ENCODE peak calls at places on chromosomes 4 and X, in seven cellular contexts. One of them, this sample, is unnamed.

GRCh38 chrX:44415639-44416386 is 72.3 kb upstream of the EFHC2 start:
- DNase-seq in psoas muscle: no peak
- DNase-seq in CD4-positive, alpha-beta T cell: no peak
- DNase-seq in thoracic aorta: no peak
- DNase-seq in endothelial cell: no peak
- DNase-seq in uterus: no peak
- DNase-seq in upper lobe of right lung: no peak
- DNase-seq in this sample: no peak

GRCh38 chr4:3516061-3516835 is 16.0 kb downstream of the LRPAP1 start:
- DNase-seq in psoas muscle: peak
- DNase-seq in CD4-positive, alpha-beta T cell: no peak
- DNase-seq in thoracic aorta: no peak
- DNase-seq in endothelial cell: no peak
- DNase-seq in uterus: no peak
- DNase-seq in upper lobe of right lung: no peak
- DNase-seq in this sample: no peak

GRCh38 chr4:164783966-164784365 is 30.0 kb downstream of the SMIM31 start:
- DNase-seq in psoas muscle: no peak
- DNase-seq in CD4-positive, alpha-beta T cell: no peak
- DNase-seq in thoracic aorta: no peak
- DNase-seq in endothelial cell: no peak
- DNase-seq in uterus: no peak
- DNase-seq in upper lobe of right lung: no peak
- DNase-seq in this sample: no peak

GRCh38 chr4:137610960-137611359 is 78.7 kb upstream of the PCDH18 start:
- DNase-seq in psoas muscle: no peak
- DNase-seq in CD4-positive, alpha-beta T cell: no peak
- DNase-seq in thoracic aorta: no peak
- DNase-seq in endothelial cell: peak
- DNase-seq in uterus: no peak
- DNase-seq in upper lobe of right lung: no peak
- DNase-seq in this sample: no peak

GRCh38 chr4:122218762-122219161 is 66.6 kb downstream of the BLTP1 start:
- DNase-seq in psoas muscle: no peak
- DNase-seq in CD4-positive, alpha-beta T cell: no peak
- DNase-seq in thoracic aorta: no peak
- DNase-seq in endothelial cell: peak
- DNase-seq in uterus: no peak
- DNase-seq in upper lobe of right lung: no peak
- DNase-seq in this sample: no peak

GRCh38 chrX:140526138-140526537 is 21.3 kb upstream of the SOX3 start:
- DNase-seq in psoas muscle: no peak
- DNase-seq in CD4-positive, alpha-beta T cell: no peak
- DNase-seq in thoracic aorta: no peak
- DNase-seq in endothelial cell: no peak
- DNase-seq in uterus: no peak
- DNase-seq in upper lobe of right lung: no peak
- DNase-seq in this sample: no peak

GRCh38 chrX:11111947-11112346 is 815 bp downstream of the HCCS start:
- DNase-seq in psoas muscle: no peak
- DNase-seq in CD4-positive, alpha-beta T cell: no peak
- DNase-seq in thoracic aorta: no peak
- DNase-seq in endothelial cell: no peak
- DNase-seq in uterus: no peak
- DNase-seq in upper lobe of right lung: no peak
- DNase-seq in this sample: no peak

GRCh38 chr4:2172627-2173231 is 69.2 kb downstream of the HAUS3 start:
- DNase-seq in psoas muscle: no peak
- DNase-seq in CD4-positive, alpha-beta T cell: peak
- DNase-seq in thoracic aorta: no peak
- DNase-seq in endothelial cell: no peak
- DNase-seq in uterus: no peak
- DNase-seq in upper lobe of right lung: no peak
- DNase-seq in this sample: no peak

GRCh38 chr4:87017580-87018061 is 82.8 kb downstream of the AFF1 start:
- DNase-seq in psoas muscle: no peak
- DNase-seq in CD4-positive, alpha-beta T cell: no peak
- DNase-seq in thoracic aorta: no peak
- DNase-seq in endothelial cell: no peak
- DNase-seq in uterus: no peak
- DNase-seq in upper lobe of right lung: no peak
- DNase-seq in this sample: no peak

GRCh38 chrX:130831347-130831722 is 71.7 kb downstream of the ENOX2 start:
- DNase-seq in psoas muscle: no peak
- DNase-seq in CD4-positive, alpha-beta T cell: no peak
- DNase-seq in thoracic aorta: no peak
- DNase-seq in endothelial cell: no peak
- DNase-seq in uterus: no peak
- DNase-seq in upper lobe of right lung: no peak
- DNase-seq in this sample: no peak

GRCh38 chrX:153662266-153662665 is 11.3 kb downstream of the PNCK start:
- DNase-seq in psoas muscle: no peak
- DNase-seq in CD4-positive, alpha-beta T cell: peak
- DNase-seq in thoracic aorta: no peak
- DNase-seq in endothelial cell: peak
- DNase-seq in uterus: no peak
- DNase-seq in upper lobe of right lung: peak
- DNase-seq in this sample: peak

GRCh38 chr4:79298484-79298883 is 27.4 kb downstream of the NAA11 start:
- DNase-seq in psoas muscle: no peak
- DNase-seq in CD4-positive, alpha-beta T cell: no peak
- DNase-seq in thoracic aorta: no peak
- DNase-seq in endothelial cell: no peak
- DNase-seq in uterus: no peak
- DNase-seq in upper lobe of right lung: no peak
- DNase-seq in this sample: no peak

GRCh38 chr4:111630705-111631104 is 514.5 kb upstream of the FAM241A start:
- DNase-seq in psoas muscle: no peak
- DNase-seq in CD4-positive, alpha-beta T cell: no peak
- DNase-seq in thoracic aorta: no peak
- DNase-seq in endothelial cell: no peak
- DNase-seq in uterus: no peak
- DNase-seq in upper lobe of right lung: no peak
- DNase-seq in this sample: no peak

GRCh38 chr4:41975341-41975740 is 6.2 kb upstream of the DCAF4L1 start:
- DNase-seq in psoas muscle: no peak
- DNase-seq in CD4-positive, alpha-beta T cell: no peak
- DNase-seq in thoracic aorta: no peak
- DNase-seq in endothelial cell: no peak
- DNase-seq in uterus: no peak
- DNase-seq in upper lobe of right lung: no peak
- DNase-seq in this sample: no peak

GRCh38 chr4:114807759-114808404 is 209.3 kb downstream of the UGT8 start:
- DNase-seq in psoas muscle: no peak
- DNase-seq in CD4-positive, alpha-beta T cell: peak
- DNase-seq in thoracic aorta: no peak
- DNase-seq in endothelial cell: peak
- DNase-seq in uterus: no peak
- DNase-seq in upper lobe of right lung: no peak
- DNase-seq in this sample: no peak

GRCh38 chrX:151458824-151459223 is 61.8 kb downstream of the VMA21 start:
- DNase-seq in psoas muscle: no peak
- DNase-seq in CD4-positive, alpha-beta T cell: no peak
- DNase-seq in thoracic aorta: no peak
- DNase-seq in endothelial cell: no peak
- DNase-seq in uterus: no peak
- DNase-seq in upper lobe of right lung: no peak
- DNase-seq in this sample: no peak

GRCh38 chrX:126557151-126557550 is 4.5 kb upstream of the DCAF12L1 start:
- DNase-seq in psoas muscle: no peak
- DNase-seq in CD4-positive, alpha-beta T cell: no peak
- DNase-seq in thoracic aorta: no peak
- DNase-seq in endothelial cell: no peak
- DNase-seq in uterus: no peak
- DNase-seq in upper lobe of right lung: no peak
- DNase-seq in this sample: no peak

GRCh38 chr4:101954975-101955678 is 164.6 kb downstream of the BANK1 start:
- DNase-seq in psoas muscle: no peak
- DNase-seq in CD4-positive, alpha-beta T cell: no peak
- DNase-seq in thoracic aorta: no peak
- DNase-seq in endothelial cell: no peak
- DNase-seq in uterus: no peak
- DNase-seq in upper lobe of right lung: no peak
- DNase-seq in this sample: no peak

GRCh38 chrX:120463241-120463640 is 5.9 kb downstream of the LAMP2 start:
- DNase-seq in psoas muscle: no peak
- DNase-seq in CD4-positive, alpha-beta T cell: no peak
- DNase-seq in thoracic aorta: no peak
- DNase-seq in endothelial cell: no peak
- DNase-seq in uterus: no peak
- DNase-seq in upper lobe of right lung: no peak
- DNase-seq in this sample: no peak

GRCh38 chr4:163548481-163549243 is 54.2 kb downstream of the TMA16 start:
- DNase-seq in psoas muscle: peak
- DNase-seq in CD4-positive, alpha-beta T cell: no peak
- DNase-seq in thoracic aorta: no peak
- DNase-seq in endothelial cell: peak
- DNase-seq in uterus: no peak
- DNase-seq in upper lobe of right lung: no peak
- DNase-seq in this sample: no peak

GRCh38 chr4:16761031-16761430 is 137.4 kb downstream of the LDB2 start:
- DNase-seq in psoas muscle: no peak
- DNase-seq in CD4-positive, alpha-beta T cell: no peak
- DNase-seq in thoracic aorta: no peak
- DNase-seq in endothelial cell: no peak
- DNase-seq in uterus: no peak
- DNase-seq in upper lobe of right lung: no peak
- DNase-seq in this sample: no peak

GRCh38 chr4:16767861-16768260 is 130.6 kb downstream of the LDB2 start:
- DNase-seq in psoas muscle: no peak
- DNase-seq in CD4-positive, alpha-beta T cell: no peak
- DNase-seq in thoracic aorta: no peak
- DNase-seq in endothelial cell: no peak
- DNase-seq in uterus: no peak
- DNase-seq in upper lobe of right lung: no peak
- DNase-seq in this sample: no peak

GRCh38 chr4:16767251-16767650 is 131.2 kb downstream of the LDB2 start:
- DNase-seq in psoas muscle: no peak
- DNase-seq in CD4-positive, alpha-beta T cell: no peak
- DNase-seq in thoracic aorta: no peak
- DNase-seq in endothelial cell: no peak
- DNase-seq in uterus: no peak
- DNase-seq in upper lobe of right lung: no peak
- DNase-seq in this sample: no peak

GRCh38 chr4:16765549-16765948 is 132.9 kb downstream of the LDB2 start:
- DNase-seq in psoas muscle: no peak
- DNase-seq in CD4-positive, alpha-beta T cell: no peak
- DNase-seq in thoracic aorta: no peak
- DNase-seq in endothelial cell: no peak
- DNase-seq in uterus: no peak
- DNase-seq in upper lobe of right lung: no peak
- DNase-seq in this sample: no peak

GRCh38 chr4:16764622-16765021 is 133.8 kb downstream of the LDB2 start:
- DNase-seq in psoas muscle: no peak
- DNase-seq in CD4-positive, alpha-beta T cell: no peak
- DNase-seq in thoracic aorta: no peak
- DNase-seq in endothelial cell: peak
- DNase-seq in uterus: no peak
- DNase-seq in upper lobe of right lung: no peak
- DNase-seq in this sample: no peak
- TF ChIP-seq CTCF in psoas muscle: no peak
- TF ChIP-seq CTCF in CD4-positive, alpha-beta T cell: no peak
- TF ChIP-seq CTCF in thoracic aorta: no peak
- TF ChIP-seq CTCF in endothelial cell: peak
- TF ChIP-seq CTCF in uterus: no peak
- TF ChIP-seq CTCF in upper lobe of right lung: peak
- TF ChIP-seq CTCF in this sample: no peak

GRCh38 chr4:142983111-142983510 is 137.0 kb upstream of the INPP4B start:
- DNase-seq in psoas muscle: no peak
- DNase-seq in CD4-positive, alpha-beta T cell: no peak
- DNase-seq in thoracic aorta: no peak
- DNase-seq in endothelial cell: no peak
- DNase-seq in uterus: no peak
- DNase-seq in upper lobe of right lung: no peak
- DNase-seq in this sample: no peak

GRCh38 chr4:142983612-142984011 is 137.5 kb upstream of the INPP4B start:
- DNase-seq in psoas muscle: no peak
- DNase-seq in CD4-positive, alpha-beta T cell: no peak
- DNase-seq in thoracic aorta: no peak
- DNase-seq in endothelial cell: no peak
- DNase-seq in uterus: no peak
- DNase-seq in upper lobe of right lung: no peak
- DNase-seq in this sample: no peak

GRCh38 chr4:142984871-142985585 is 138.9 kb upstream of the INPP4B start:
- DNase-seq in psoas muscle: no peak
- DNase-seq in CD4-positive, alpha-beta T cell: no peak
- DNase-seq in thoracic aorta: no peak
- DNase-seq in endothelial cell: no peak
- DNase-seq in uterus: no peak
- DNase-seq in upper lobe of right lung: no peak
- DNase-seq in this sample: no peak
- TF ChIP-seq CTCF in psoas muscle: peak
- TF ChIP-seq CTCF in CD4-positive, alpha-beta T cell: no peak
- TF ChIP-seq CTCF in thoracic aorta: no peak
- TF ChIP-seq CTCF in endothelial cell: no peak
- TF ChIP-seq CTCF in uterus: no peak
- TF ChIP-seq CTCF in upper lobe of right lung: peak
- TF ChIP-seq CTCF in this sample: no peak

DNA sequence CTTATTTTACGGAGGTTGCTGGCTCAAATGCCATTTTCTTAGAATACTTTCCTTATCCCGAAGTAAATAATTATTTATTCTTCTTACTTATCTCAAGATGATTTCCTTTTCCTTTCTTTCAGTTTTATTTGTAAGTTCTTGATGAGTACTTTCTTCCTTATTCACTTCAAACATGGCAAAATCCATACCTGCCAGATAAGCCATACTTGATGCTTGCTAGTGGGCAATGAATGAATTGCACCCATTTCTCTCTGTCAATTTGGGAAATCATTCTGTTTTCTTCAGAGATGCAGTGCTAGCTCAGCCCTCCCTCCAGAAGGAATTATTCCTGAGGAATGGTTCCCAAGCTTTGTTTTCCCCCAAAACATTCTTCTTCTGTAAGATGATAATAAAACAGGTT is 598.3 kb downstream of the SPRY1 start:
- DNase-seq in psoas muscle: no peak
- DNase-seq in CD4-positive, alpha-beta T cell: no peak
- DNase-seq in thoracic aorta: no peak
- DNase-seq in endothelial cell: no peak
- DNase-seq in uterus: no peak
- DNase-seq in upper lobe of right lung: no peak
- DNase-seq in this sample: no peak
- TF ChIP-seq CTCF in psoas muscle: peak
- TF ChIP-seq CTCF in CD4-positive, alpha-beta T cell: no peak
- TF ChIP-seq CTCF in thoracic aorta: no peak
- TF ChIP-seq CTCF in endothelial cell: peak
- TF ChIP-seq CTCF in uterus: no peak
- TF ChIP-seq CTCF in upper lobe of right lung: no peak
- TF ChIP-seq CTCF in this sample: no peak

DNA sequence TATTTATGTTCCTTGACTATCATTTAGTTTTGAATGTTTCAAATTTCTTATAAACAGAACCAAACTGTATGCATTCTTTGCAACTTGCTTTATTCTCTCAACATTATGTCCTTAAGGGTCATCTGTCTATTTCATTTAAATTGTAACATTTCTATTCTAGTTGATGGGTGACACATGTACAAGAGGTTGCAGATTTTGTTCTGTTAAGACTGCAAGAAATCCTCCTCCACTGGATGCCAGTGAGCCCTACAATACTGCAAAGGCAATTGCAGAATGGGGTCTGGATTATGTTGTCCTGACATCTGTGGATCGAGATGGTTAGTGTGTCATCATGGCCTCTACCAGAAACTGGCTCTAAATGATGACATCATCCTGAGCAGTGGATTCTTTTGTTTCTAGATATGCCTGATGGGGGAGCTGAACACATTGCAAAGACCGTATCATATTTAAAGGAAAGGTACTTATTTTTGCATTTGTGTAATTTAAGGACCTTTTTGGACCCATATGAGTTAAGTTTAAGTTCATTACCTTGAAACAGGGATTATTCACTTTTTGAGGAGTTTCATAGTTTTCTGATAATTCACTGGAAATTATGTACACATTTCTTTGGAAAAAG is 6.1 kb downstream of the LIAS start:
- DNase-seq in psoas muscle: no peak
- DNase-seq in CD4-positive, alpha-beta T cell: no peak
- DNase-seq in thoracic aorta: no peak
- DNase-seq in endothelial cell: no peak
- DNase-seq in uterus: no peak
- DNase-seq in upper lobe of right lung: no peak
- DNase-seq in this sample: no peak
- TF ChIP-seq CTCF in psoas muscle: no peak
- TF ChIP-seq CTCF in CD4-positive, alpha-beta T cell: no peak
- TF ChIP-seq CTCF in thoracic aorta: no peak
- TF ChIP-seq CTCF in endothelial cell: no peak
- TF ChIP-seq CTCF in uterus: no peak
- TF ChIP-seq CTCF in upper lobe of right lung: no peak
- TF ChIP-seq CTCF in this sample: no peak

This sample was measured in omental fat pad.